ENCODE peak calls at places on chromosomes 4 and X, in seven cellular contexts. H, K, F, S, D, W and E are unnamed samples.

GRCh38 chr4:38177792-38178665 is 217.8 kb downstream of the PTTG2 start:
- DNase-seq in H (peak; percentile 24), K (peak; percentile 86), F (peak; percentile 55), S (no peak), D (peak; percentile 91), W (no peak), E (peak; percentile 80)

GRCh38 chrX:119529355-119530276 is 35.6 kb downstream of the STEEP1 start:
- DNase-seq in H (no peak), K (no peak), F (no peak), S (no peak), D (no peak), W (no peak), E (no peak)

GRCh38 chr4:127685292-127685691 is 44.9 kb upstream of the SLC25A31 start:
- DNase-seq in H (no peak), K (no peak), F (no peak), S (no peak), D (no peak), W (no peak), E (no peak)

GRCh38 chrX:95076449-95076848 is 1402.4 kb downstream of the FAM133A start:
- DNase-seq in H (no peak), K (no peak), F (no peak), S (no peak), D (no peak), W (peak; percentile 30), E (no peak)

GRCh38 chr4:166996216-166996615 is 238.1 kb downstream of the SPOCK3 start:
- DNase-seq in H (no peak), K (no peak), F (no peak), S (no peak), D (no peak), W (no peak), E (no peak)

GRCh38 chr4:2662598-2662997 is 93.5 kb downstream of the TNIP2 start:
- DNase-seq in H (no peak), K (no peak), F (no peak), S (no peak), D (no peak), W (peak; percentile 6), E (no peak)

GRCh38 chr4:20813698-20814097 is 113.4 kb downstream of the PACRGL start:
- DNase-seq in H (no peak), K (no peak), F (no peak), S (no peak), D (no peak), W (no peak), E (no peak)

GRCh38 chrX:140132937-140133336 is 167.6 kb upstream of the CXorf66 start:
- DNase-seq in H (no peak), K (no peak), F (no peak), S (no peak), D (no peak), W (no peak), E (no peak)

GRCh38 chr4:123037809-123038208 is 115.4 kb upstream of the NUDT6 start:
- DNase-seq in H (no peak), K (no peak), F (no peak), S (no peak), D (no peak), W (no peak), E (no peak)

GRCh38 chrX:79081895-79082512 is 62.5 kb upstream of the GPR174 start:
- DNase-seq in H (peak; percentile 66), K (peak; percentile 29), F (peak; percentile 23), S (no peak), D (no peak), W (peak; percentile 22), E (no peak)

DNA sequence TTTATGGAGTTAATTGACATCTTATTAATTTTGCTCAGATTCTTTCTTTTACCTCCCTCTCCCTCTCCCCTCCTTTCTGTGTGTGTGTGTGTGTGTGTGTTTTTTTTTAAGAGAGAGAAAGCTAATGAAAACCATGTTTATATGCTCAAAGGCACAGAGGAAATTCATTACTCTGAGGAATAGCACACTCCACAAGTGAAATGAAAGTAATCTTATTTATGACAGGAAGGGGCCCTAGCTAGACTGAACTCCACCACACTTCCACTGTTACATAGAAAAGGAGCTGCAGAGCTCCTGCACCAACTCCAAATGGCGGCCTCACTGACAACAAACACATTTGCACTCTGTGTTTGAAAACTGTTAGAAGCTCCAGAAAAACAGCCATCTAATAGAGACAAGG is 150.6 kb downstream of the RASL11B start:
- DNase-seq in H (no peak), K (no peak), F (no peak), S (no peak), D (no peak), W (no peak), E (no peak)
- H3K4me1 ChIP-seq in H (peaks cover 8% of the 10 kb centered on the region), K (peaks cover 4% of the 10 kb centered on the region), F (no peaks in the 10 kb centered on the region), S (no peaks in the 10 kb centered on the region), D (peaks cover 21% of the 10 kb centered on the region), W (peaks cover 5% of the 10 kb centered on the region), E (no peaks in the 10 kb centered on the region)

GRCh38 chr4:155952546-155952945 is 1.1 kb downstream of the CTSO start:
- DNase-seq in H (no peak), K (no peak), F (no peak), S (no peak), D (no peak), W (no peak), E (no peak)
- H3K27ac ChIP-seq in H (no peak overlapping the region), K (peak overlapping the region; percentile 39), F (peak overlapping the region; percentile 98), S (peak overlapping the region; percentile 49), D (peak overlapping the region; percentile 88), W (peak overlapping the region; percentile 100), E (peak overlapping the region; percentile 98)

GRCh38 chr4:1051472-1051871 is 40.0 kb downstream of the FGFRL1 start:
- DNase-seq in H (no peak), K (no peak), F (no peak), S (peak; percentile 7), D (no peak), W (no peak), E (no peak)

GRCh38 chr4:1052231-1052671 is 40.8 kb downstream of the FGFRL1 start:
- DNase-seq in H (no peak), K (no peak), F (no peak), S (peak; percentile 41), D (no peak), W (no peak), E (no peak)

GRCh38 chr4:1048781-1049590 is 37.6 kb downstream of the FGFRL1 start:
- DNase-seq in H (no peak), K (no peak), F (no peak), S (peak; percentile 47), D (no peak), W (no peak), E (no peak)

GRCh38 chr4:1049591-1049905 is 38.1 kb downstream of the FGFRL1 start:
- DNase-seq in H (no peak), K (no peak), F (no peak), S (peak; percentile 61), D (no peak), W (no peak), E (no peak)

DNA sequence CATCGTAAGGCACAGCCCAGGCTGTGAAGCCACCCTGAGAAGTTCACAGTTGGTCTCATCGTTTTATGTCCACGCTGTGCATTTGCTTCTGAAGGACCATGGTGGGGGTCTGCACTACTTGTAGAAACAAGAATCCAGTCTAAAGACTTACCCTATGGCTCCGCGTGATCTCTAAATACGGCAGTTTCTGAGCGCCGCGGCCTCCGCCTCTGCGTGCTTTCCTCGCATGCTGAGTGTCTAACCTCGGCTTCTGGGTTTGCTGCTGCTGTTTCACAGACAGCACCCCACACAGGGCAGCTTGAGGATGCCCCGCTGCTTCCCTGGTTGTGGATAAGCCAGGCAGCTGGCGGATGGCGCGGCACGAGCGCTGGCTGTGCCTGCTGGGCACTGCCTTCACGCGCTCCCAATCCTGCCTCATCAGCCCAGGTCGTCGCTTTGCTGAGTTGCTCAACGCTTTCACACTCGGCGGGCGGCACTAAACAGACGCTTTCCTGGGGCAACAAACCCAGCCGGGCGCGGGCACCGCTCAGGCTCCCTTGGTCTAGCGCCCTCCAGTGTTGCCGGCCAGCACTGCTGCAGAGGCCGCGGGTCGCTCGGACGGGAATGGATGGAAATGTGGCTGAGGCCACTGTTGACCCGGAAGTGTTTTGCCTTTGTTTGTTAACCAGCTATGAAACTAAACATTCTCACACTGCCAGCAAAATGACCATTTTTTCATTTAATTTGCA is 39.2 kb downstream of the FGFRL1 start:
- DNase-seq in H (no peak), K (peak; percentile 34), F (no peak), S (peak; percentile 41), D (no peak), W (no peak), E (no peak)
- H3K4me1 ChIP-seq in H (peaks cover 3% of the 10 kb centered on the region), K (peaks cover 3% of the 10 kb centered on the region), F (peaks cover 15% of the 10 kb centered on the region), S (no peaks in the 10 kb centered on the region), D (peaks cover 7% of the 10 kb centered on the region), W (peaks cover 1% of the 10 kb centered on the region), E (peaks cover 25% of the 10 kb centered on the region)

GRCh38 chr4:139419388-139419914 is 34.5 kb upstream of the RAB33B start:
- DNase-seq in H (no peak), K (no peak), F (peak; percentile 74), S (no peak), D (no peak), W (no peak), E (peak; percentile 17)
- H3K27ac ChIP-seq in H (no peak overlapping the region), K (no peak overlapping the region), F (peak overlapping the region; percentile 51), S (peak overlapping the region; percentile 84), D (peak overlapping the region; percentile 6), W (no peak overlapping the region), E (no peak overlapping the region)

GRCh38 chr4:51850294-51850693 is 7.3 kb downstream of the DCUN1D4 start:
- DNase-seq in H (no peak), K (no peak), F (no peak), S (no peak), D (no peak), W (no peak), E (no peak)
- H3K4me1 ChIP-seq in H (no peaks in the 10 kb centered on the region), K (peaks cover 8% of the 10 kb centered on the region), F (peaks cover 6% of the 10 kb centered on the region), S (peaks cover 2% of the 10 kb centered on the region), D (peaks cover 66% of the 10 kb centered on the region), W (peaks cover 43% of the 10 kb centered on the region), E (peaks cover 7% of the 10 kb centered on the region)

DNA sequence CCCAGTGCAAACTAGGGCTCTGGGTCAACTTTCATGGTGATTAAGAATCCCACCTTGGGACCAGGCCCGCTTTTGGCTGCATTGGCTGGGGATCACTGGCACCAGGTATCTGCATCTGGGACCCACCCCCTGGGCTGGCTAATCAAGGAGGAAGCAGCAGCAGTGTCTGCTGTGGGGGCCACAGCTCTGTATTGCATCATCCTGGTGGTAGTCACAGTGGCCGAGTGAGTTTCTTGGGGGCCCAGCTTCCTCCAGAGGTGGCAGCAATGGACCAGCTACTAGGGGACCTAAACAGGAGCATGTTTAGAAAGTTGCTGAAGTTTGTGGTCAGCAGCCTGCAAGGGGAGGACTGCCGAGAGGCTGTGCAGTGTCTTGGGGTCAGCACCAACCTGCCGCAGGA is 15.7 kb downstream of the LNX1 start:
- DNase-seq in H (no peak), K (no peak), F (no peak), S (no peak), D (no peak), W (no peak), E (no peak)
- H3K27ac ChIP-seq in H (no peak overlapping the region), K (no peak overlapping the region), F (no peak overlapping the region), S (no peak overlapping the region), D (no peak overlapping the region), W (no peak overlapping the region), E (no peak overlapping the region)